ENCODE peak calls at places on chromosomes 5 and 9, in four cellular contexts. One of them, this sample, is unnamed.
A peak's percentile ranks its signal among the peaks of the same experiment; 100 is the strongest.

GRCh38 chr9:78507008-78507407 is 210.1 kb downstream of the PSAT1 start:
- DNase-seq in choroid plexus epithelial cell: no peak
- DNase-seq in cardiac fibroblast: no peak
- DNase-seq in WERI-Rb-1: no peak
- DNase-seq in this sample: no peak

GRCh38 chr9:110728058-110728457 is 59.5 kb downstream of the MUSK start:
- DNase-seq in WERI-Rb-1: no peak
- DNase-seq in choroid plexus epithelial cell: peak; percentile 49
- DNase-seq in cardiac fibroblast: no peak
- DNase-seq in this sample: no peak

GRCh38 chr5:90345684-90346083 is 63.9 kb downstream of the CETN3 start:
- DNase-seq in choroid plexus epithelial cell: no peak
- DNase-seq in cardiac fibroblast: no peak
- DNase-seq in WERI-Rb-1: no peak
- DNase-seq in this sample: no peak

GRCh38 chr9:89374176-89374575 is 55.9 kb downstream of the SECISBP2 start:
- DNase-seq in cardiac fibroblast: peak; percentile 18
- DNase-seq in choroid plexus epithelial cell: peak; percentile 65
- DNase-seq in WERI-Rb-1: no peak
- DNase-seq in this sample: no peak

GRCh38 chr5:87829214-87829551 is 416.5 kb upstream of the CCNH start:
- DNase-seq in choroid plexus epithelial cell: peak; percentile 20
- DNase-seq in WERI-Rb-1: no peak
- DNase-seq in cardiac fibroblast: peak; percentile 15
- DNase-seq in this sample: peak; percentile 85

GRCh38 chr5:143471041-143471509 is 67.6 kb upstream of the NR3C1 start:
- DNase-seq in choroid plexus epithelial cell: peak; percentile 40
- DNase-seq in WERI-Rb-1: no peak
- DNase-seq in cardiac fibroblast: peak; percentile 17
- DNase-seq in this sample: peak; percentile 79

GRCh38 chr5:139593716-139594319 is 32.7 kb downstream of the UBE2D2 start:
- DNase-seq in cardiac fibroblast: peak; percentile 35
- DNase-seq in WERI-Rb-1: no peak
- DNase-seq in choroid plexus epithelial cell: peak; percentile 57
- DNase-seq in this sample: peak; percentile 30

GRCh38 chr5:177111720-177112394 is 21.7 kb upstream of the NSD1 start:
- DNase-seq in cardiac fibroblast: peak; percentile 53
- DNase-seq in choroid plexus epithelial cell: peak; percentile 52
- DNase-seq in WERI-Rb-1: peak; percentile 67
- DNase-seq in this sample: peak; percentile 27

GRCh38 chr9:129561594-129562281 is 59.2 kb downstream of the C9orf50 start:
- DNase-seq in WERI-Rb-1: no peak
- DNase-seq in cardiac fibroblast: peak; percentile 42
- DNase-seq in choroid plexus epithelial cell: peak; percentile 52
- DNase-seq in this sample: no peak

GRCh38 chr9:35385042-35385441 is 104.9 kb upstream of the RUSC2 start:
- DNase-seq in WERI-Rb-1: no peak
- DNase-seq in choroid plexus epithelial cell: peak; percentile 85
- DNase-seq in cardiac fibroblast: peak; percentile 84
- DNase-seq in this sample: peak; percentile 74

GRCh38 chr5:170262061-170262764 is 29.4 kb downstream of the C5orf58 start:
- DNase-seq in cardiac fibroblast: no peak
- DNase-seq in choroid plexus epithelial cell: no peak
- DNase-seq in WERI-Rb-1: no peak
- DNase-seq in this sample: no peak

GRCh38 chr9:80954521-80954920 is 734.8 kb downstream of the TLE1 start:
- DNase-seq in cardiac fibroblast: no peak
- DNase-seq in WERI-Rb-1: no peak
- DNase-seq in choroid plexus epithelial cell: peak; percentile 21
- DNase-seq in this sample: no peak

GRCh38 chr9:120876842-120877240 is at the start of gene PHF19:
- DNase-seq in choroid plexus epithelial cell: peak; percentile 34
- DNase-seq in WERI-Rb-1: no peak
- DNase-seq in cardiac fibroblast: peak; percentile 37
- DNase-seq in this sample: peak; percentile 36

GRCh38 chr5:89929834-89930233 is 479.7 kb downstream of the CETN3 start:
- DNase-seq in cardiac fibroblast: peak; percentile 29
- DNase-seq in WERI-Rb-1: no peak
- DNase-seq in choroid plexus epithelial cell: peak; percentile 79
- DNase-seq in this sample: peak; percentile 19

GRCh38 chr9:108142504-108143201 is 653.1 kb upstream of the KLF4 start:
- DNase-seq in choroid plexus epithelial cell: peak; percentile 96
- DNase-seq in WERI-Rb-1: no peak
- DNase-seq in cardiac fibroblast: peak; percentile 98
- DNase-seq in this sample: peak; percentile 75

GRCh38 chr9:4734150-4734549 is 6.9 kb downstream of the AK3 start:
- DNase-seq in cardiac fibroblast: no peak
- DNase-seq in WERI-Rb-1: no peak
- DNase-seq in choroid plexus epithelial cell: no peak
- DNase-seq in this sample: peak; percentile 31

GRCh38 chr9:136626740-136627642 is 35.7 kb upstream of the EGFL7 start:
- DNase-seq in choroid plexus epithelial cell: no peak
- DNase-seq in cardiac fibroblast: no peak
- DNase-seq in WERI-Rb-1: peak; percentile 50
- DNase-seq in this sample: no peak

GRCh38 chr5:141349917-141350619 is at the start of gene PCDHGB1:
- DNase-seq in cardiac fibroblast: peak; percentile 49
- DNase-seq in WERI-Rb-1: peak; percentile 72
- DNase-seq in choroid plexus epithelial cell: peak; percentile 47
- DNase-seq in this sample: peak; percentile 60

GRCh38 chr5:9140711-9141110 is 405.2 kb downstream of the SEMA5A start:
- DNase-seq in choroid plexus epithelial cell: no peak
- DNase-seq in cardiac fibroblast: no peak
- DNase-seq in WERI-Rb-1: no peak
- DNase-seq in this sample: no peak

GRCh38 chr9:95750725-95751644 is 124.5 kb upstream of the ERCC6L2 start:
- DNase-seq in WERI-Rb-1: no peak
- DNase-seq in choroid plexus epithelial cell: no peak
- DNase-seq in cardiac fibroblast: no peak
- DNase-seq in this sample: no peak
- H3K4me3 ChIP-seq in WERI-Rb-1: no peak overlapping the region
- H3K4me3 ChIP-seq in choroid plexus epithelial cell: no peak overlapping the region
- H3K4me3 ChIP-seq in cardiac fibroblast: no peak overlapping the region
- H3K4me3 ChIP-seq in this sample: no peak overlapping the region

DNA sequence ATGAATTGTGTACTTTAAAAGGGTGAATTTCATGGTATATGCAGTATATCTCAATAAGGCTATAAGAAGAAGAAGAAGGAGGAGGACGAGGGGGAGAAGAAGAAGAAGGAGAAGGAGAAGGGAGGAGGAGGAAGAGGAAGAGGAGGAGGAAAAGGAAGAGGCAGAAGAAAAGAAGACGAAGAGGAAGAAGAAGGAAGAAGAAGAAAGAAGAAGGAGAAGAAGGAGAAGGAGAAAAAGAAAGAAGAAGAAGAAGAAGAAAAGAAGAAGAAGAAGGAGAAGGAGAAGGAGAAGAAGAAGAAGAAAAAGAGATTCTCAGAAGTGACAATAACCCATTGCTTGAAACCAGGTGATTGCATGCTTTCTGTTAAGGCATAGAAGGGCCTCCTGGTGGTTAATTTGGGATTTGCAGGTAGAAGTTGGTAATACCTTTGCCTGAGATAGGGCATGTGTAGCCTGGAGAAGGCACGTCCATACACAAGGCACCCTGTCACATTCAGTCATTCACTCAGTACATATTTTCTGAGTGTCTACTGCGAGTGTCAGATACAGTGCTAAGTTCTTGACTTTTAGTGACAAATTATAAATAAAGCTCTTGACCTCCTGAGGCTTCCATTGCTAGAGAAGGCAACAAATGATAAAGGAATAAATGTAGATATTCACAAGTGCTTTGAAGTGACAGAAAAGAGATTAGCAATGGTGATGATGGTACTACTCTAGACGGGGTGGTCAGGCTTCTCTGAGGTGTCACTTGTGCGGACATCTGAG is 231.3 kb downstream of the NPR3 start:
- DNase-seq in cardiac fibroblast: peak; percentile 15
- DNase-seq in choroid plexus epithelial cell: peak; percentile 39
- DNase-seq in WERI-Rb-1: peak; percentile 17
- DNase-seq in this sample: peak; percentile 41
- TF ChIP-seq CTCF in cardiac fibroblast: peak; percentile 55
- TF ChIP-seq CTCF in choroid plexus epithelial cell: peak; percentile 56
- TF ChIP-seq CTCF in WERI-Rb-1: peak; percentile 49
- TF ChIP-seq CTCF in this sample: peak; percentile 55

GRCh38 chr9:94827584-94828304 is 101.2 kb downstream of the AOPEP start:
- DNase-seq in choroid plexus epithelial cell: peak; percentile 81
- DNase-seq in cardiac fibroblast: peak; percentile 85
- DNase-seq in WERI-Rb-1: no peak
- DNase-seq in this sample: peak; percentile 74
- H3K4me3 ChIP-seq in choroid plexus epithelial cell: no peak overlapping the region
- H3K4me3 ChIP-seq in cardiac fibroblast: no peak overlapping the region
- H3K4me3 ChIP-seq in WERI-Rb-1: no peak overlapping the region
- H3K4me3 ChIP-seq in this sample: no peak overlapping the region

GRCh38 chr9:20552874-20553624 is 69.2 kb downstream of the MLLT3 start:
- DNase-seq in WERI-Rb-1: no peak
- DNase-seq in choroid plexus epithelial cell: peak; percentile 41
- DNase-seq in cardiac fibroblast: peak; percentile 29
- DNase-seq in this sample: peak; percentile 24
- TF ChIP-seq CTCF in WERI-Rb-1: no peak
- TF ChIP-seq CTCF in choroid plexus epithelial cell: peak; percentile 38
- TF ChIP-seq CTCF in cardiac fibroblast: no peak
- TF ChIP-seq CTCF in this sample: peak; percentile 31

This sample was measured in fibroblast of mammary gland.